ENCODE peak calls at places on chromosome 20, in seven cellular contexts. Z is heart left ventricle, D is esophagus squamous epithelium, Y is uterus, I is endothelial cell of umbilical vein, F is IMR-90, V is A549. U is an unnamed sample.

GRCh38 chr20:58389324-58389967 is 417 bp downstream of the VAPB start:
- DNase-seq in Z (peak; percentile 32), I (peak; percentile 39), Y (no peak), F (peak; percentile 32), D (no peak), V (peak; percentile 42), U (no peak)

GRCh38 chr20:31720486-31721407 is 1.9 kb downstream of the BCL2L1 start:
- DNase-seq in Z (no peak), D (no peak), F (no peak), I (peak; percentile 32), Y (no peak), V (no peak), U (no peak)

GRCh38 chr20:9215539-9215938 is 146.7 kb downstream of the PLCB4 start:
- DNase-seq in Z (no peak), F (no peak), D (no peak), V (peak; percentile 33), I (peak; percentile 6), Y (no peak), U (no peak)

GRCh38 chr20:44629542-44629941 is 22.0 kb downstream of the ADA start:
- DNase-seq in D (no peak), I (peak; percentile 48), Z (no peak), V (no peak), Y (no peak), F (no peak), U (no peak)

GRCh38 chr20:46343358-46344357 is 35.4 kb upstream of the CDH22 start:
- DNase-seq in Y (no peak), Z (no peak), F (no peak), D (no peak), V (no peak), I (no peak), U (no peak)

GRCh38 chr20:10674684-10675455 is 1.1 kb upstream of the JAG1 start:
- DNase-seq in Y (peak; percentile 74), I (peak; percentile 83), F (peak; percentile 66), Z (peak; percentile 84), V (peak; percentile 89), D (no peak), U (peak; percentile 83)

GRCh38 chr20:23043376-23043775 is 6.1 kb downstream of the THBD start:
- DNase-seq in D (no peak), F (no peak), Y (no peak), I (no peak), V (no peak), Z (no peak), U (no peak)

GRCh38 chr20:35093245-35093884 is 758 bp upstream of the TRPC4AP start:
- DNase-seq in Z (no peak), Y (no peak), V (peak; percentile 47), D (no peak), I (peak; percentile 31), F (peak; percentile 82), U (no peak)

GRCh38 chr20:59999502-59999901 is 41.3 kb downstream of the CDH26 start:
- DNase-seq in I (no peak), Z (no peak), Y (no peak), D (no peak), V (no peak), F (no peak), U (no peak)

GRCh38 chr20:35404614-35405259 is 7.0 kb downstream of the UQCC1 start:
- DNase-seq in D (no peak), Z (no peak), Y (no peak), F (no peak), I (no peak), V (no peak), U (no peak)

GRCh38 chr20:49712918-49713778 is 530 bp downstream of the B4GALT5 start:
- DNase-seq in I (peak; percentile 48), Y (peak; percentile 40), V (no peak), F (peak; percentile 17), D (no peak), Z (peak; percentile 39), U (peak; percentile 15)

GRCh38 chr20:41540916-41541315 is 77.3 kb downstream of the CHD6 start:
- DNase-seq in Z (no peak), F (no peak), D (no peak), I (no peak), Y (no peak), V (no peak), U (no peak)

GRCh38 chr20:25236450-25237304 is 11.2 kb upstream of the PYGB start:
- DNase-seq in V (no peak), I (no peak), D (no peak), F (no peak), Y (no peak), Z (no peak), U (no peak)

GRCh38 chr20:40268321-40269075 is 420.5 kb downstream of the MAFB start:
- DNase-seq in D (no peak), I (no peak), F (no peak), Z (no peak), V (no peak), Y (no peak), U (no peak)

GRCh38 chr20:48209102-48209501 is 423.8 kb upstream of the SULF2 start:
- DNase-seq in I (no peak), Y (no peak), F (no peak), D (no peak), V (no peak), Z (peak; percentile 29), U (no peak)

GRCh38 chr20:38961530-38962043 is 557 bp upstream of the DHX35 start:
- DNase-seq in D (no peak), Z (no peak), I (no peak), Y (no peak), V (peak; percentile 12), F (no peak), U (no peak)

GRCh38 chr20:6381887-6382286 is 259.1 kb upstream of the FERMT1 start:
- DNase-seq in F (peak; percentile 44), V (peak; percentile 11), I (peak; percentile 4), Z (no peak), D (no peak), Y (no peak), U (no peak)

GRCh38 chr20:6668546-6668945 is 98.9 kb upstream of the BMP2 start:
- DNase-seq in D (no peak), Z (no peak), I (peak; percentile 20), F (no peak), V (no peak), Y (no peak), U (no peak)

GRCh38 chr20:11274137-11274536 is 600.3 kb upstream of the JAG1 start:
- DNase-seq in Y (peak; percentile 31), D (no peak), I (peak; percentile 74), V (peak; percentile 86), F (peak; percentile 79), Z (peak; percentile 44), U (peak; percentile 54)

GRCh38 chr20:58547527-58548475 is 32.6 kb upstream of the APCDD1L start:
- DNase-seq in V (no peak), Y (no peak), F (peak; percentile 73), Z (no peak), I (peak; percentile 49), D (no peak), U (no peak)

GRCh38 chr20:63451821-63452220 is 20.6 kb downstream of the KCNQ2 start:
- DNase-seq in V (no peak), D (no peak), Y (no peak), I (no peak), F (no peak), Z (no peak), U (no peak)

GRCh38 chr20:63455568-63455859 is 16.9 kb downstream of the KCNQ2 start:
- DNase-seq in V (no peak), Z (no peak), F (no peak), Y (no peak), I (no peak), D (no peak), U (no peak)

GRCh38 chr20:63452341-63453028 is 20.0 kb downstream of the KCNQ2 start:
- DNase-seq in V (no peak), D (no peak), I (no peak), F (no peak), Z (no peak), Y (no peak), U (no peak)

GRCh38 chr20:63454729-63455567 is 17.5 kb downstream of the KCNQ2 start:
- DNase-seq in F (no peak), V (no peak), Y (no peak), Z (no peak), I (no peak), D (no peak), U (no peak)

GRCh38 chr20:63453029-63453523 is 19.4 kb downstream of the KCNQ2 start:
- DNase-seq in D (no peak), V (peak; percentile 53), I (no peak), Z (no peak), Y (no peak), F (no peak), U (no peak)
- TF ChIP-seq CTCF in D (no peak), V (peak; percentile 18), I (no peak), Z (peak; percentile 16), Y (no peak), F (no peak), U (no peak)

DNA sequence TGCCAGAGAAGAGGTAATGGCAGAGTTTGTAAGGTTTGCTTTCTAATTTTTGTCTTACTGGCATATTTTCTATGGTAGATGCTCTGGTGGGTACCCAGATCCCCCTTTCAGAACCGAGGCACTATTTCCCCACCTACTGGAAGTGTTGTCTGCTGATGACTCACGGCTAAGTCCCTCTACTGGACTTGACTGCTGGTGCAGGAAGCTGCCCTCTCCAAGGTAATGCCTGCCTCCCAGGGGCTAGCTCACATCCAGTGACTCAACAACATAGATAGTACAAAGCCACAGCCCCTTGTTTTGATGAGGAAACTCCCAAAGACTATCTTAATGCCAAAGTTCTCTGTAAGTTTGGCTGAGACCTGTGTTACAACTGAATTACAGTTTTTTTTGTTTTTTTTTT is 285.4 kb upstream of the FLRT3 start:
- DNase-seq in D (no peak), I (no peak), Z (no peak), Y (no peak), V (peak; percentile 77), F (peak; percentile 2), U (no peak)
- H3K9me3 ChIP-seq in D (no peaks in the 10 kb centered on the region), I (no peaks in the 10 kb centered on the region), Z (no peaks in the 10 kb centered on the region), Y (no peaks in the 10 kb centered on the region), V (no peaks in the 10 kb centered on the region), F (no peaks in the 10 kb centered on the region), U (no peaks in the 10 kb centered on the region)

GRCh38 chr20:53594068-53595017 is 704 bp upstream of the ZNF217 start:
- DNase-seq in D (peak; percentile 83), F (peak; percentile 90), Y (peak; percentile 96), Z (peak; percentile 97), V (peak; percentile 95), I (peak; percentile 84), U (peak; percentile 96)
- TF ChIP-seq POLR2A in D (peak; percentile 90), F (peak; percentile 30), Y (peak; percentile 81), Z (peak; percentile 64), V (peak; percentile 20), I (no peak), U (peak; percentile 88)

DNA sequence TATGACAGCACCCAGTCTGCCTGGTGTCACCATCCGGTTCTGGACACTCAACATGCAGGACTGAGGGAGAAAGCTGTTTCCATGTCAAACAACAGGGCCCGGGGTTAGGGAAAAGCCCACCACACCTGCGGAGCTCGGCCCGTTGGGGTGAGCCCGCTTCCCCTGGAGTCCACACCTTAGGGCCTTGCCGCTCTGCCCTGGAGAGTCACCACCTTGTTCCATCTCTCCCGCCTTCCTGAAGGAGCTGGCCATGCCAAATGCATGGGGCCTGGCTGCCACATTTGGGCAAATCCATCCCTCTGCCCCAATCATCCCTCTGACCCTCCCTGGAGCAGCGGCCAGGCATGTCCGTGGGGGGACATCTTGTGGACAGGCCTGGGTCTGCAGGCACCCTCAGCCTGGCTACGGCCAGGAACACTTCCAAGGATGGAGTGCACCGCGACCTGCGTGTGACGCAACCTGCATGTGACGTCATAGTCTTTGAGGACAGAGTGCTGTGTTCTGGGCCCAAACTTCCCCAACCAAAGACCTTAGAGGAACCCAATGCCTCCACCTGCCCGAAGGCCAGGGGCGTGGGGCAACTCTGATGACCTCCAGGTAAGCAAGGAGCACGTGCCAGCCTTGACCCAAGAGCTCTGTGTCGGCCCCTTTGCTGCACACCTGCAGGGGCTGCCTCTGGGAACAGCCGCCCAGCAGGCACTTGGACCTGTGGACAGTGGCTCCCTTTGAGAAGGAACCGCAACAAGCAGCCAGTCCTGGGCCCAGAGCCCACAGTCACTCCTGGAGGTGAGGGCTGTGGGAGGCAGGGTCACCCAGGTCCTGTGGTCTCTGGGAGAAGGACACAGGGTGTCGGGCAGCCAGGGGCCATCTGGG is 1.7 kb downstream of the CABLES2 start:
- DNase-seq in Y (peak; percentile 77), I (peak; percentile 24), V (peak; percentile 77), D (no peak), Z (no peak), F (peak; percentile 70), U (no peak)
- TF ChIP-seq CTCF in Y (peak; percentile 30), I (peak; percentile 77), V (peak; percentile 42), D (peak; percentile 23), Z (peak; percentile 51), F (peak; percentile 70), U (no peak)

U was measured in prostate gland.